ENCODE peak calls at places on chromosomes 12 and 14, in five cellular contexts. U, F, Y, G and T are unnamed samples.

GRCh38 chr12:32183646-32184045 is 77.0 kb downstream of the BICD1 start:
- DNase-seq in U (no peak), F (peak), Y (no peak), G (no peak), T (no peak)

GRCh38 chr12:10220398-10221077 is 7.9 kb downstream of the GABARAPL1 start:
- DNase-seq in U (peak), F (peak), Y (no peak), G (no peak), T (no peak)

GRCh38 chr12:82082476-82082875 is 275.7 kb downstream of the CCDC59 start:
- DNase-seq in U (no peak), F (no peak), Y (no peak), G (no peak), T (no peak)

GRCh38 chr14:79543966-79544365 is 667.3 kb downstream of the DIO2 start:
- DNase-seq in U (no peak), F (peak), Y (peak), G (peak), T (peak)

GRCh38 chr12:6607751-6608591 is 792 bp upstream of the CHD4 start:
- DNase-seq in U (peak), F (peak), Y (peak), G (peak), T (peak)

GRCh38 chr12:126083931-126084330 is 1018.7 kb downstream of the AACS start:
- DNase-seq in U (peak), F (no peak), Y (no peak), G (no peak), T (no peak)

GRCh38 chr14:50452979-50453705 is 56.5 kb upstream of the CDKL1 start:
- DNase-seq in U (no peak), F (peak), Y (no peak), G (no peak), T (peak)

GRCh38 chr14:101939771-101940170 is 24.6 kb upstream of the DYNC1H1 start:
- DNase-seq in U (no peak), F (no peak), Y (no peak), G (no peak), T (no peak)

GRCh38 chr14:74492413-74493342 is at the start of gene NPC2:
- DNase-seq in U (no peak), F (no peak), Y (no peak), G (no peak), T (peak)
- TF ChIP-seq POLR2A in U (peak), F (no peak), Y (peak), G (peak), T (no peak)

GRCh38 chr12:47967461-47968430 is 4.3 kb downstream of the TMEM106C start:
- DNase-seq in U (no peak), F (peak), Y (no peak), G (no peak), T (no peak)

GRCh38 chr12:47964102-47964723 is 817 bp downstream of the TMEM106C start:
- DNase-seq in U (peak), F (no peak), Y (peak), G (no peak), T (peak)

GRCh38 chr12:47965581-47965980 is 2.2 kb downstream of the TMEM106C start:
- DNase-seq in U (no peak), F (no peak), Y (no peak), G (no peak), T (no peak)

GRCh38 chr12:47962198-47962597 is 1.2 kb upstream of the TMEM106C start:
- DNase-seq in U (no peak), F (no peak), Y (no peak), G (no peak), T (no peak)

GRCh38 chr12:47963340-47964040 is at the start of gene TMEM106C:
- DNase-seq in U (peak), F (peak), Y (peak), G (peak), T (peak)
- TF ChIP-seq POLR2A in U (peak), F (no peak), Y (peak), G (peak), T (peak)

GRCh38 chr12:27931390-27931789 is 41.1 kb downstream of the PTHLH start:
- DNase-seq in U (no peak), F (no peak), Y (no peak), G (no peak), T (no peak)
- TF ChIP-seq POLR2A in U (no peak), F (no peak), Y (no peak), G (no peak), T (no peak)

GRCh38 chr12:132839558-132840235 is 11.0 kb upstream of the GOLGA3 start:
- DNase-seq in U (no peak), F (no peak), Y (no peak), G (no peak), T (no peak)
- TF ChIP-seq POLR2A in U (no peak), F (no peak), Y (no peak), G (no peak), T (no peak)

DNA sequence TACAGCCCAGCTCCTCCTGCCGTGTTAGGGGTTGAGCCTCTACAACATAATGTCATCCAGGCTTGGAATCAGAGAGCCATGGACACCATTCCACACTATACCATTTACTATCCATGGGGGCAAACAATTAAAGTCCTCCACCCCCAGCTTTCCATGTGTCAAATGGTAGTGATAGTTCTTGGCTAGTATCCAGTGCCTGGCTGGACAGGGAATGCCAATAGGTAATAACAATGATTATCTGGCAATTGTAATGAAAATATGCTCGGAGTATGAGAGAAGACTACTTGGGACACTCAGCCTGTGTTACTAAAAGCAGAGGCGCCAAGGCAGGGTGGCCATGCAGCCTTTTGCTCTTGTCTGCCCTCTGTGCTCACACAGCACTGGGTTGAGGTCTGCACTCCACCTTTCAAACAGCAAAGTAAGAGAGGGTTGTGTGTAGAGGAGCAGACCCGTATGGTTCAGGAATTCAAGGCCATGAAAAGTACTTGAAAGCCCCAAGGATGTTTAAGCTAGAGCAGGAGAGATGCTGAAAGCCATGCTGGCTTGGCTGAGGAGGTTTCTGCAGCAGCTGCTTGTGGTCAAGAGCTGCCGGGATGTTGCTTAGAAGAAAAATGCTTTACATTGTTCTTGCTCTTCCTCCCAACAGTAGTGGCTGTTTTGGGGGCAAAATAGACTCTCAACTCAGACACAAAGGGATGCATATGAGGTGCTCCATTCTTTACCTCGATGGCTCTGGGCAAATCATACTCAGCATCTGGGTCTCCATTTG is 10.6 kb downstream of the SERPINA3 start:
- DNase-seq in U (no peak), F (no peak), Y (no peak), G (no peak), T (no peak)
- TF ChIP-seq POLR2A in U (peak), F (no peak), Y (no peak), G (no peak), T (no peak)

GRCh38 chr14:105935384-105935783 is 409.0 kb downstream of the TMEM121 start:
- DNase-seq in U (no peak), F (no peak), Y (no peak), G (no peak), T (no peak)

GRCh38 chr14:105930572-105930971 is 404.2 kb downstream of the TMEM121 start:
- DNase-seq in U (no peak), F (no peak), Y (no peak), G (no peak), T (no peak)

GRCh38 chr14:105933238-105933637 is 406.9 kb downstream of the TMEM121 start:
- DNase-seq in U (no peak), F (no peak), Y (no peak), G (no peak), T (no peak)

GRCh38 chr14:105929327-105930081 is 403.1 kb downstream of the TMEM121 start:
- DNase-seq in U (no peak), F (no peak), Y (no peak), G (no peak), T (no peak)

DNA sequence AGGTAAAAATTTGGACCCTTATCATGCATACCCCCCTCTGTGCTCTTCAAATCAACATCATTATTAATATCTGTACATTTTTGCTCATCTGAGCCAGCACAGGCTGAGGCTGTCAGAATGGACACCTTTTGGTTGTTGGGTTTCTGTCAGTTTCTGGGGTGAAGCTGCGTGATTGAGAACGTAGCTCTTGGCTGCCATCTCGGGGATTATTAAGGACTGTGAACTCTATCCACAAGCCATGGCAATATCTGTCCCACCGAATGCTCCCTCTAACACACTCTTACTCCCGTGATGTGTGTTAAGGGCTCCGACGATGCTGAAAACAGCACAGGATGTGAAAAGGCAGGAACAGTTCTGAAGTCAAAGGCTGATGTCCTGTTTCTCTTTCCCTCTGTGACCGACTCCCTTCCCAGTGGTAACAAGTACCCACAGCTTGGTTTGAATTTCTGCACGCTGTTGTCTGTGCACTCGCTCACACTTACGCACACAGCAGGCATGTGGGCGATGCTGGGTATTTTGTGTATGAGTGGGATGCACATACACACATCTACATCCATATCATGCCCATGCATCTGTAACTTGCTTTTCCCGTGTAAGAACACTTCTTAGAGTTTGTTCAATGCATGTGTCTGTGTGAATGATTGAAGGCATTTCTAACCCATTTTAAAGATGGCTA is 405.6 kb downstream of the TMEM121 start:
- DNase-seq in U (no peak), F (no peak), Y (peak), G (no peak), T (no peak)
- TF ChIP-seq POLR2A in U (no peak), F (no peak), Y (no peak), G (no peak), T (no peak)